ENCODE peak calls at places on chromosomes 3 and 15, in six cellular contexts. N is neural progenitor cell, M is GM23248, I is GM23338, J is PC-3, T is MM.1S. H is an unnamed sample.

GRCh38 chr3:88408935-88409334 is 259.2 kb downstream of the C3orf38 start:
- DNase-seq in N (no peak), M (no peak), I (no peak), J (no peak), T (no peak), H (no peak)

GRCh38 chr15:48595988-48596387 is 49.5 kb downstream of the FBN1 start:
- DNase-seq in N (no peak), M (no peak), I (no peak), J (no peak), T (no peak), H (no peak)

GRCh38 chr15:63045438-63046278 is 3.1 kb downstream of the TPM1 start:
- DNase-seq in N (no peak), M (peak; percentile 46), I (peak; percentile 33), J (no peak), T (no peak), H (no peak)

GRCh38 chr3:27717200-27717852 is 4.8 kb downstream of the EOMES start:
- DNase-seq in N (no peak), M (no peak), I (peak; percentile 30), J (no peak), T (no peak), H (no peak)

GRCh38 chr3:197028711-197029510 is 706 bp downstream of the MELTF start:
- DNase-seq in N (peak; percentile 35), M (peak; percentile 41), I (no peak), J (peak; percentile 36), T (no peak), H (peak; percentile 57)

GRCh38 chr3:29889230-29889629 is 608.4 kb downstream of the RBMS3 start:
- DNase-seq in N (no peak), M (peak; percentile 62), I (no peak), J (no peak), T (no peak), H (no peak)

GRCh38 chr3:23655749-23656148 is 150.0 kb upstream of the UBE2E1 start:
- DNase-seq in N (no peak), M (no peak), I (no peak), J (no peak), T (no peak), H (no peak)

GRCh38 chr15:40357723-40358491 is at the start of gene DISP2:
- DNase-seq in N (peak; percentile 98), M (peak; percentile 93), I (peak; percentile 96), J (peak; percentile 84), T (peak; percentile 89), H (peak; percentile 42)

GRCh38 chr3:7562892-7563291 is 702.0 kb downstream of the GRM7 start:
- DNase-seq in N (no peak), M (no peak), I (no peak), J (no peak), T (no peak), H (no peak)

GRCh38 chr15:67685716-67686115 is 139.6 kb upstream of the SKOR1 start:
- DNase-seq in N (no peak), M (no peak), I (no peak), J (no peak), T (no peak), H (no peak)

GRCh38 chr3:131349946-131350347 is 31.6 kb upstream of the NUDT16 start:
- DNase-seq in N (no peak), M (peak; percentile 91), I (no peak), J (peak; percentile 89), T (no peak), H (peak; percentile 89)

GRCh38 chr3:11907667-11908660 is 61.3 kb upstream of the TAMM41 start:
- DNase-seq in N (no peak), M (peak; percentile 55), I (no peak), J (no peak), T (no peak), H (no peak)

GRCh38 chr3:23174426-23175039 is 28.6 kb upstream of the UBE2E2 start:
- DNase-seq in N (peak; percentile 51), M (no peak), I (peak; percentile 26), J (no peak), T (no peak), H (no peak)

GRCh38 chr15:39869858-39870515 is 50.1 kb downstream of the GPR176 start:
- DNase-seq in N (no peak), M (no peak), I (no peak), J (no peak), T (no peak), H (no peak)

GRCh38 chr3:149476135-149476684 is 1.7 kb downstream of the TM4SF4 start:
- DNase-seq in N (no peak), M (no peak), I (no peak), J (no peak), T (no peak), H (no peak)

GRCh38 chr15:47294765-47295259 is 422.5 kb upstream of the SEMA6D start:
- DNase-seq in N (peak; percentile 60), M (peak; percentile 1), I (no peak), J (no peak), T (no peak), H (no peak)

GRCh38 chr3:195757827-195758226 is 37.0 kb downstream of the MUC20 start:
- DNase-seq in N (no peak), M (no peak), I (no peak), J (no peak), T (no peak), H (no peak)

GRCh38 chr15:76328962-76329361 is 7.6 kb upstream of the ISL2 start:
- DNase-seq in N (no peak), M (peak; percentile 63), I (no peak), J (peak; percentile 63), T (no peak), H (no peak)

DNA sequence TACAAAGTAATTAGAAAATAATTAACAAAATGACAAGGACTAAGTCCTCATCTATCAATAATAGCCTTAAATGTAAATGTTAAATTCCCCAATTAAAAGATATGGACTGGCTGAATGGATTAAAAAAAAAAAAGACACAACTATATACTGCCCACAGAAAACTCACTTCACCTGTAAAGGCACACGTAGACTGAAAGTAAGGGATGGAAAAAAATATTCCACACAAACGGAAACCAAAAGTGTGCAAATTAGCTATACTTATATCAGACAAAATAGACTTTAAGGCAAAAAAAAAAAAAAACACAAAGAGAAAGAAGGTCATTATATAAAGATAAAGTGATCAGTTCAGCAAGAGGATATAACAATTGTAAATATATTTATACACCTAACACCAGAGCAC is 111.4 kb upstream of the ZBED2 start:
- DNase-seq in N (no peak), M (no peak), I (no peak), J (no peak), T (no peak), H (no peak)
- TF ChIP-seq EZH2 in N (no peak), M (no peak), I (no peak), J (no peak), T (no peak), H (no peak)

GRCh38 chr3:188749830-188750229 is 421.9 kb upstream of the TPRG1 start:
- DNase-seq in N (no peak), M (no peak), I (no peak), J (no peak), T (no peak), H (no peak)

GRCh38 chr3:188756241-188756640 is 415.5 kb upstream of the TPRG1 start:
- DNase-seq in N (no peak), M (no peak), I (no peak), J (no peak), T (no peak), H (no peak)

GRCh38 chr3:188752850-188753249 is 418.9 kb upstream of the TPRG1 start:
- DNase-seq in N (no peak), M (no peak), I (no peak), J (no peak), T (no peak), H (no peak)

GRCh38 chr3:188750625-188751024 is 421.1 kb upstream of the TPRG1 start:
- DNase-seq in N (no peak), M (no peak), I (no peak), J (no peak), T (no peak), H (no peak)

DNA sequence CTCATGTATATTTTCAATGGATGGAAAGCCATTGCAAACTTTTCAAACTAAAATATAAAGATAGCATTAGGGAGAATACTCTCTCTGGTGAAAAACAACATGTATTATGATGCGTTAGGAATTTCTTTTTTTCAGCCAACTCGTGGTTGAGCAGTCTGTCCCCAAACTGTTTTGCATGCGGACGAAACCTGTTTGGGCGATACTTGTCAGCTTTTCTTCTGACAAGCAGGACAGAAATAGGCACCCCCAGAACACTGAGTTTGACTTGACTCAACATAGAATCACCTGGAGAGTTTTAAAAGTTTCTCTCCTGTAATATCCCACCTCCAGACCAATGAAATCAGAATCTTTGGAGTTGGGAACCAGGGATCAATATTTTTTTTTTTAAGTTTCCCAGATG is 417.5 kb upstream of the TPRG1 start:
- DNase-seq in N (no peak), M (no peak), I (no peak), J (no peak), T (peak; percentile 62), H (no peak)
- H3F3A ChIP-seq in N (no peaks in the 10 kb centered on the region), M (peaks cover 8% of the 10 kb centered on the region), I (no peaks in the 10 kb centered on the region), J (no peaks in the 10 kb centered on the region), T (peaks cover 8% of the 10 kb centered on the region), H (no peaks in the 10 kb centered on the region)

GRCh38 chr15:73752817-73753214 is 335 bp downstream of the INSYN1 start:
- DNase-seq in N (peak; percentile 77), M (peak; percentile 61), I (peak; percentile 70), J (no peak), T (no peak), H (no peak)

GRCh38 chr15:73751896-73752816 is 995 bp downstream of the INSYN1 start:
- DNase-seq in N (peak; percentile 59), M (peak; percentile 45), I (peak; percentile 41), J (no peak), T (no peak), H (no peak)

GRCh38 chr15:73754461-73754860 is 1.3 kb upstream of the INSYN1 start:
- DNase-seq in N (no peak), M (peak; percentile 25), I (no peak), J (no peak), T (no peak), H (no peak)

GRCh38 chr15:73755481-73755880 is 2.3 kb upstream of the INSYN1 start:
- DNase-seq in N (no peak), M (no peak), I (no peak), J (no peak), T (no peak), H (no peak)

DNA sequence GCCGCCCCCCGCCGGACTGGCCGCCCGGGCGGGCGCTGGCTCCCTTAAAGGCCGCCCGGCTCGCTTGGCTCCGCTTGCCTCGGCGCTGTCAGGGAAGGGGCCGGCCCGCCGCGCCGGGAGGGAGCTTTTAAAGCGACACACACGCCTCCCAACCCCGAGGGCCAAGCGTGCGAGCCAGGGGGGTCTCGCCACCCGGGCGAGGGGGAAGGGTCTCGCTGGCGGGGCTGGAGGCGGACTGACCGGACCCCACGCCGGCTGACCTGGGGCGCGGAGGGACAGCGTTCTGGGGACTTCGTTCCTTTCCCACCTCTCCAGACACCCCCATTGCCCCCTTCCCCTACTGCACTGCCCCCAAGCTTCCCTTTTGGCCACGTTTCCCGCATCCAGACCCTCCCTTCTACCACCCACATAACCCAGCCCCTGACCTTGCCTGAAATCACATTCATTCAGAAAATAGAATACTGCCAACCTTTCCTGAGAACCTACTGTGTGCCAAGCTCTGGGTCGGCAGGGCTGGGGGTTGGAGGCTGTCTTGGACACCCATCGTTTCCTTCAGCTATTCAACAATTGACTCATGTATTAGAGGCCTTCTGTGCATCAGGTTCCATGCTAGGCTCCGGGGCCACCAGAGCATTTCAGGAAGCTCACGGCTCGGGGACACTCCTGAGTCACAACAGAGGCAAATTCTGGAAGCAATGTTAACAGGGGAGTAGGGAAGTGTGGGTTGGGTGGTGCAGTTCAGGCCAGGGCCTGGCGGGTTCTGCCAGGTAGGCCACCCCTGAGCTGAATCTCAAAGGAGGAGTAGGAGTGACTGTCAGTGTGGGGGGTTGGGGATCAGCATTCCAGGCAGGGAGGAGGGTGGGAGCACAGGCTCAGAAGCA is at the start of gene INSYN1:
- DNase-seq in N (peak; percentile 65), M (peak; percentile 82), I (peak; percentile 72), J (no peak), T (no peak), H (no peak)
- TF ChIP-seq EZH2 in N (no peak), M (no peak), I (no peak), J (no peak), T (no peak), H (peak; percentile 89)

GRCh38 chr3:134361162-134361831 is 12.9 kb downstream of the AMOTL2 start:
- DNase-seq in N (no peak), M (peak; percentile 20), I (no peak), J (no peak), T (no peak), H (no peak)
- H3F3A ChIP-seq in N (peaks cover 40% of the 10 kb centered on the region), M (peaks cover 95% of the 10 kb centered on the region), I (peaks cover 24% of the 10 kb centered on the region), J (no peaks in the 10 kb centered on the region), T (peaks cover 3% of the 10 kb centered on the region), H (peaks cover 93% of the 10 kb centered on the region)